ENCODE peak calls at places on chromosomes 1 and 21, in ten cellular contexts. T is heart left ventricle, C is adrenal gland, A is IMR-90, S is gastrocnemius medialis, H is lower leg skin, J is uterus, W is HCT116, F is thyroid gland, Q is HepG2. G is an unnamed sample.

GRCh38 chr1:237386362-237387143 is 344.6 kb downstream of the RYR2 start:
- DNase-seq in T (no peak), J (no peak), Q (peak; percentile 17), A (peak; percentile 32), F (no peak), C (no peak), S (no peak), W (peak; percentile 7), H (no peak), G (no peak)

GRCh38 chr1:43269627-43270375 is at the start of gene TMEM125:
- DNase-seq in C (no peak), H (no peak), W (no peak), Q (no peak), S (no peak), F (peak; percentile 89), A (no peak), J (no peak), T (no peak), G (no peak)

GRCh38 chr1:41221995-41222991 is 19.8 kb downstream of the SCMH1 start:
- DNase-seq in H (no peak), C (no peak), T (no peak), J (no peak), S (no peak), Q (no peak), W (no peak), A (no peak), F (no peak), G (no peak)

GRCh38 chr1:228307218-228308023 is 99.2 kb downstream of the TRIM11 start:
- DNase-seq in Q (no peak), A (no peak), W (no peak), H (no peak), F (no peak), J (no peak), C (peak; percentile 9), S (peak; percentile 14), T (no peak), G (peak; percentile 12)

GRCh38 chr1:186152227-186152944 is 222.7 kb downstream of the TPR start:
- DNase-seq in A (peak; percentile 75), C (no peak), J (no peak), H (no peak), S (no peak), Q (no peak), W (peak; percentile 54), F (no peak), T (no peak), G (no peak)

GRCh38 chr1:56508523-56508983 is 70.8 kb downstream of the PLPP3 start:
- DNase-seq in F (peak; percentile 63), Q (peak; percentile 98), S (peak; percentile 83), C (peak; percentile 84), J (no peak), W (no peak), T (peak; percentile 67), A (peak; percentile 53), H (peak; percentile 69), G (peak; percentile 42)

GRCh38 chr1:229230893-229231753 is 39.8 kb upstream of the RAB4A start:
- DNase-seq in W (peak; percentile 69), C (no peak), H (no peak), A (no peak), J (no peak), S (no peak), T (no peak), Q (no peak), F (no peak), G (no peak)

GRCh38 chr1:213772142-213772541 is 215.6 kb upstream of the PROX1 start:
- DNase-seq in J (no peak), C (no peak), S (no peak), F (no peak), T (no peak), W (no peak), H (no peak), Q (peak; percentile 55), A (no peak), G (no peak)

GRCh38 chr1:116950497-116951174 is 40.9 kb downstream of the PTGFRN start:
- DNase-seq in Q (no peak), J (no peak), F (no peak), H (no peak), A (no peak), T (no peak), S (no peak), C (peak; percentile 64), W (no peak), G (no peak)

GRCh38 chr1:218711021-218711420 is 365.9 kb downstream of the TGFB2 start:
- DNase-seq in C (no peak), J (no peak), W (no peak), Q (no peak), S (no peak), A (peak; percentile 26), H (no peak), F (no peak), T (no peak), G (no peak)

GRCh38 chr1:81706650-81707435 is 93.9 kb upstream of the ADGRL2 start:
- DNase-seq in A (peak; percentile 70), C (no peak), T (no peak), H (no peak), F (no peak), W (no peak), Q (no peak), J (no peak), S (no peak), G (no peak)

GRCh38 chr21:36692125-36692843 is 6.6 kb upstream of the SIM2 start:
- DNase-seq in C (no peak), S (no peak), J (no peak), W (no peak), T (no peak), H (no peak), Q (no peak), A (no peak), F (no peak), G (no peak)

GRCh38 chr21:27787046-27787445 is 820.2 kb upstream of the ADAMTS5 start:
- DNase-seq in W (no peak), A (peak; percentile 19), T (no peak), Q (no peak), J (no peak), S (no peak), C (no peak), F (no peak), H (no peak), G (no peak)

GRCh38 chr1:153395136-153395685 is 4.3 kb upstream of the S100A8 start:
- DNase-seq in S (peak; percentile 83), Q (no peak), A (no peak), T (no peak), F (no peak), H (no peak), J (no peak), C (no peak), W (no peak), G (no peak)

GRCh38 chr1:174114788-174115448 is 44.4 kb upstream of the RABGAP1L start:
- DNase-seq in S (no peak), H (peak; percentile 14), W (peak; percentile 67), C (peak; percentile 41), J (no peak), Q (peak; percentile 83), T (no peak), F (no peak), A (peak; percentile 40), G (no peak)

DNA sequence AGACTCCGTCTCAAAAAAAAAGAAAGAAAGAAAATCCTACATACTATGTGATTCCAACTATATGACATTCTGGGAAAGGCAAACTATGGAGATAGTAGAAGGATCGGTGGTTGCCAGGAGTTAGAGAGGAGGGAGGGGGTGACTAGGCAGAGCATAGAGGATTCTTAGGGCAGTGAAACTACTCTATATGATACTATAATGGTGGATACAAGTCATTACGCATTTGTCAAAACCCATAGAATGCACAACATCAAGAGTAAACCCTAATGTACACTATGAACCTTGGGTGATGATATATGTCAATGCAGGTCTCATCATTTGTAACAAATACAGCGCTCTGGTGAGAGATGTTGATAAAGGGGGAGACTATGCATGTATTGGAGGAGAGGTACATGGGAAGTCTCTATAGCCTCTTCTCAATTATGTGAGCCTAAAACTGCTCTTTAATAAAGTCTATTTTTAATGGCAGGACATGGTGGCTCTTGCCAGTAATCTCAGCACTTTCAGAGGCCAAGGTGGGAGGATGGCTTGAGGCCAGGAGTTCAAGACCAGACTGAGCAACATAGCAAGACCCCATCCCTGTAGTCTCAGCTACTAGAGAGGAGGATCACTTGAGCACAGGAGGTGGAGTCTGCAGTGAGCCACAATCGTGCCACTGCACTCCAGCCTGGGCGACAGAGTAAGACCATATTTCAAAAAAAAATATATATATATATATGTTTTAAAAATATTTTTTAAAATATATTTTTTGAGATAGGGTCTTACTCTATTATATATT is 17.0 kb downstream of the SLC2A5 start:
- DNase-seq in Q (no peak), F (no peak), C (no peak), A (no peak), S (no peak), T (no peak), J (no peak), H (no peak), W (no peak), G (no peak)
- TF ChIP-seq POLR2A in Q (no peak), F (no peak), C (no peak), A (no peak), S (no peak), T (no peak), J (no peak), H (no peak), W (no peak), G (no peak)

GRCh38 chr21:44854391-44854663 is 19.2 kb downstream of the PTTG1IP start:
- DNase-seq in F (no peak), Q (no peak), C (no peak), J (no peak), A (no peak), S (no peak), T (no peak), H (no peak), W (no peak), G (no peak)
- TF ChIP-seq POLR2A in F (no peak), Q (no peak), C (no peak), J (no peak), A (no peak), S (no peak), T (no peak), H (no peak), W (no peak), G (no peak)

GRCh38 chr21:43311303-43311817 is 115.6 kb downstream of the SIK1 start:
- DNase-seq in H (no peak), A (no peak), T (no peak), C (no peak), S (no peak), J (no peak), W (no peak), Q (peak; percentile 68), F (no peak), G (no peak)
- TF ChIP-seq POLR2A in H (no peak), A (no peak), T (no peak), C (no peak), S (no peak), J (no peak), W (no peak), Q (no peak), F (no peak), G (no peak)

DNA sequence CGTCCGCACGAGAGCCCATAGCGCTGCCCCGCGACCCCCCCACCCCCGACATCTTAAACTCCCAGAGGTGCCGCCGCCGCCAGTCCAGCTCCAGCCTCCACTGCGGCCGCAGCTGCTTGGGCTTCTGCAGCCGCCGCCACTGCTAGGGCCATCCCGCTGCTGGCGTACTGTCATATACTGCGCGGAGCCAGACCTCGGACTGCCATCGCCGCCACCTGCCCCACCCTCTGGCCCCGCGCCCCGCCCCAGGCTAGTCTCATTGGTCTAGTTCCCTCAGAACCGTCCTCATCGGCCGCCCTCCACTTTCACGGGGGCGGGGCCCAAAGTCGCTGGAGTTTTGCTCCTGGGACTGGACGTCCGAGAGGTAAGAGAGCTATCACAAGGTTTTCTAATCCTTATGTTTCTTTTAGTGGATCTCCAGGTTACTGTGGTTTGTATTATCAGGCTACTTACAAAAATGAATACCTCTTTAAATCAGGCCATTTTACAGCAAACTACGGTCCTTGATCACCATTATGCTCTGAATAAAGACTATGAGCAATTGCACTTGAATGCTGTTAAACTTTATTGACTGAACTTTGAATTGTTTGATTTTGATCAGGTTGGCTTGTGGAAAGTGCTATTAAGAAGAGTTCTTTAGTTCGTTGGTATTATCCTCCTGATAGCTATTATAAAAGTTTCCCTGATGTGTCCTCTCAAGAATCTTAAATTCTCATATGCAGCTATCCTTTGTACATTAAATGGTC is 2.8 kb upstream of the CD1D start:
- DNase-seq in C (peak; percentile 91), J (peak; percentile 79), Q (no peak), H (peak; percentile 77), T (peak; percentile 95), F (peak; percentile 97), W (no peak), A (peak; percentile 31), S (peak; percentile 91), G (peak; percentile 92)
- TF ChIP-seq POLR2A in C (peak; percentile 17), J (no peak), Q (no peak), H (no peak), T (no peak), F (peak; percentile 55), W (no peak), A (no peak), S (no peak), G (no peak)

G was measured in testis.